ENCODE peak calls at places on chromosome 19, in ten cellular contexts. Y, O, R, P, I, N, T, E, S and A are unnamed samples.

GRCh38 chr19:31402931-31403330 is 53.7 kb upstream of the TSHZ3 start:
- DNase-seq in E (no peak), O (no peak), I (no peak), P (no peak), T (no peak), R (no peak), N (no peak), Y (no peak), S (no peak), A (no peak)

GRCh38 chr19:52961981-52962380 is 700 bp downstream of the ZNF816 start:
- DNase-seq in Y (no peak), T (no peak), I (peak), N (no peak), P (no peak), S (no peak), O (no peak), R (no peak), E (no peak), A (no peak)

GRCh38 chr19:33376423-33376822 is 2.9 kb downstream of the CEBPG start:
- DNase-seq in O (no peak), E (no peak), Y (peak), N (peak), T (peak), R (peak), I (no peak), P (no peak), S (peak), A (peak)

GRCh38 chr19:1970003-1970805 is 29.2 kb downstream of the CSNK1G2 start:
- DNase-seq in S (no peak), P (no peak), E (no peak), O (no peak), I (peak), T (no peak), R (no peak), Y (no peak), N (no peak), A (no peak)

GRCh38 chr19:10603873-10604459 is 16.9 kb upstream of the AP1M2 start:
- DNase-seq in E (peak), S (no peak), N (peak), T (peak), O (no peak), I (peak), R (no peak), Y (no peak), P (no peak), A (no peak)

GRCh38 chr19:1671716-1672037 is 19.3 kb upstream of the TCF3 start:
- DNase-seq in R (no peak), E (peak), T (no peak), O (no peak), S (no peak), P (no peak), I (peak), N (no peak), Y (no peak), A (no peak)

GRCh38 chr19:36528921-36529518 is 949 bp upstream of the ZNF260 start:
- DNase-seq in S (peak), N (no peak), R (no peak), O (no peak), Y (no peak), T (no peak), I (peak), P (peak), E (peak), A (no peak)

GRCh38 chr19:35274323-35274722 is 5.6 kb downstream of the USF2 start:
- DNase-seq in Y (no peak), O (no peak), P (no peak), T (no peak), S (no peak), I (no peak), N (no peak), E (no peak), R (no peak), A (no peak)

GRCh38 chr19:3094638-3095374 is 644 bp downstream of the GNA11 start:
- DNase-seq in P (no peak), O (no peak), R (no peak), E (no peak), I (peak), N (peak), S (peak), T (peak), Y (peak), A (no peak)

GRCh38 chr19:41939861-41940442 is 11.7 kb upstream of the ERFL start:
- DNase-seq in T (no peak), O (no peak), R (peak), P (peak), Y (no peak), I (no peak), E (peak), S (peak), N (no peak), A (no peak)

GRCh38 chr19:48473161-48473966 is 4.2 kb downstream of the CYTH2 start:
- DNase-seq in P (no peak), O (no peak), I (no peak), N (no peak), S (no peak), R (no peak), E (no peak), T (no peak), Y (no peak), A (no peak)

GRCh38 chr19:10961073-10961762 is 388 bp downstream of the SMARCA4 start:
- DNase-seq in O (no peak), P (peak), R (peak), T (peak), Y (peak), I (peak), E (no peak), S (no peak), N (peak), A (no peak)

GRCh38 chr19:8811315-8812172 is 20.6 kb downstream of the ZNF558 start:
- DNase-seq in P (no peak), Y (no peak), S (no peak), I (peak), T (peak), E (no peak), N (peak), R (no peak), O (no peak), A (no peak)

GRCh38 chr19:51607920-51608562 is 22.2 kb downstream of the SIGLEC5 start:
- DNase-seq in R (peak), N (peak), O (peak), P (peak), I (peak), E (peak), Y (peak), T (peak), S (peak), A (peak)

GRCh38 chr19:11096210-11096841 is 7.1 kb downstream of the LDLR start:
- DNase-seq in T (peak), O (no peak), I (peak), Y (no peak), N (peak), S (no peak), P (peak), E (peak), R (no peak), A (peak)

GRCh38 chr19:49336482-49337266 is 1.5 kb downstream of the CD37 start:
- DNase-seq in Y (no peak), P (no peak), E (no peak), O (no peak), R (no peak), S (no peak), T (no peak), I (no peak), N (no peak), A (no peak)

GRCh38 chr19:35076657-35077056 is 35.1 kb downstream of the HPN start:
- DNase-seq in O (no peak), E (no peak), P (no peak), I (no peak), Y (no peak), S (no peak), N (no peak), T (no peak), R (no peak), A (no peak)

DNA sequence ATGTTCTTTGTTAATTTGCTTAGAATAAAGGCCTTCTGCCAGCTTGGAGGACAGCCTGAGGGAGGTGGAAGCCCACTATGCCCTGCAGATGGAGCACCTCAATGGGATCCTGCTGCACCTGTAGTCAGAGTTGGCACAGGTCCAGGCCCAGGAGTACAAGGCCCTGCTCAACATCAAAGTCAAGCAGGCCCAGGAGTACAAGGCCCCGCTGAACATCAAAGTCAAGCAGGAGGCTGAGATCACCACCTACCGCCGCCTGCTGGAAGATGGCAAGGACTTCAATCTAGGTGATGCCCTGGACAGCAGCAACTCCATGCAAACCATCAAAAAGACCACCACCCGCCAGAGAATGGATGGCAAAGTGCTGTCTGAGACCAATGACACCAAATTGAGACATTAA is 41.7 kb downstream of the ZNF85 start:
- DNase-seq in E (no peak), S (no peak), N (no peak), R (no peak), P (no peak), T (no peak), O (no peak), Y (no peak), I (no peak), A (no peak)
- TF ChIP-seq CTCF in E (no peak), S (no peak), N (no peak), R (no peak), P (no peak), T (no peak), O (no peak), Y (no peak), I (no peak), A (no peak)

DNA sequence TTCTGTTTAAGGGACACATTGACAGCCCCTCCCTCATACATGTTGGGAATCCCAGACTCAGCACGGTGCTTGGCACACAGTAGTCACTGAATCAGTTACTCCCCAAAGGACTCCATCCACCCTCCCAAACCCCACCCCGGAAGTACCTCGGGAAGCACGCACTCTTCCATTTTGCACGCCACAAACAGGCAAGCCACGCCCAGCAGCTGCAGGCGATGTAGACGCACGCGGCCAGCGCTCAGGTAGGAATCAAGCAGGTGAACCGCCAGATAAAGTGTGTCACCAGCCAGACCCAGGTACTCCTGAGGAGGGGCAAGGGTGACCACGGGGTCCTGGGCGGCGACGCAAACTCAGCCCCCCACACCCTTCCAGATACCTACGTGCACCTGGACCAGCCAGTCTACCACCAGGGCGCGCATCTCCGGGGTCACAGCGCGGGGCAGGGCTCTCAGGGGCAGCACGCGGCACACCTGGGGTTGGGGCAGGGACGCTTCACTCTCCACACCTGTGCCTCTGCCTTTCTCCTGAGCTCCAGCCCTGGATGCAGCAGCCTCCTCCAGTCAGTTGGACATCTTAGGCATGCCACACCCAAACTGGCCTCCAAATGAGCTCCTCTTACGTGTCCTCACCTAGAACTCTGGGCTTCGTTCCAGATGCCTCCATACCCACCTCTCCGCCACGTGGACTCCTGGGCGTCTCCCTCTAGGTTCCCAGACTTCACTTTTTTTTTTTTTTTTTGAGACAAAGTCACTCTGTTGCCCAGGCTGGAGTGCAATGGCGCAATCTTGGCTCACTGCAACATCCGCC is 1.9 kb downstream of the CCNP start:
- DNase-seq in E (no peak), Y (peak), I (no peak), T (no peak), R (no peak), S (no peak), P (no peak), N (no peak), O (no peak), A (no peak)
- TF ChIP-seq CTCF in E (no peak), Y (no peak), I (no peak), T (no peak), R (no peak), S (no peak), P (no peak), N (no peak), O (no peak), A (no peak)

DNA sequence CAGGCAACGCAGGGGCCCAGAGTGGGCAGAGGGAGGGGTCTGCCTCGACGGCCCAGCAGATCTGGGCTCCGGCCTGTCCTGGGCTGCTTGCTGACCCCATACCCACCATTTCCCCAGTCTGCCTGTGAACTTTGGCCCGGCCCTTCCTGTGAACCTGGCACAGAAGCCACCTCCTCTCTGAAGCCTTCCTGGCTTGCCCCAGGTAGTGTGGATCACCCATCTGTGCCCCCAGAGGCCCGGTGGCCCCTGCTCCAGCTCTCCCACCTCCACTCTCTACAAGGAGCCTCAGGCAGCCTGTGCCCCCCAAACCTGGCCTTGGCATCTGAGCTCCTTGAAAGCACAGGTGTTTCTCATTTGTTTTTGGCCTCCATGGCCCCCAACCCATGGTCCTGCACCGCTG is 15.7 kb downstream of the PLEKHF1 start:
- DNase-seq in E (no peak), I (no peak), T (no peak), Y (no peak), S (no peak), N (no peak), O (no peak), P (no peak), R (no peak), A (no peak)
- TF ChIP-seq CTCF in E (no peak), I (no peak), T (no peak), Y (no peak), S (no peak), N (no peak), O (no peak), P (no peak), R (no peak), A (no peak)

GRCh38 chr19:38718747-38719543 is 25.3 kb downstream of the CAPN12 start:
- DNase-seq in I (no peak), S (no peak), E (no peak), T (peak), O (no peak), P (no peak), R (no peak), Y (peak), N (peak), A (no peak)
- TF ChIP-seq CTCF in I (no peak), S (peak), E (no peak), T (peak), O (peak), P (no peak), R (peak), Y (peak), N (peak), A (peak)

DNA sequence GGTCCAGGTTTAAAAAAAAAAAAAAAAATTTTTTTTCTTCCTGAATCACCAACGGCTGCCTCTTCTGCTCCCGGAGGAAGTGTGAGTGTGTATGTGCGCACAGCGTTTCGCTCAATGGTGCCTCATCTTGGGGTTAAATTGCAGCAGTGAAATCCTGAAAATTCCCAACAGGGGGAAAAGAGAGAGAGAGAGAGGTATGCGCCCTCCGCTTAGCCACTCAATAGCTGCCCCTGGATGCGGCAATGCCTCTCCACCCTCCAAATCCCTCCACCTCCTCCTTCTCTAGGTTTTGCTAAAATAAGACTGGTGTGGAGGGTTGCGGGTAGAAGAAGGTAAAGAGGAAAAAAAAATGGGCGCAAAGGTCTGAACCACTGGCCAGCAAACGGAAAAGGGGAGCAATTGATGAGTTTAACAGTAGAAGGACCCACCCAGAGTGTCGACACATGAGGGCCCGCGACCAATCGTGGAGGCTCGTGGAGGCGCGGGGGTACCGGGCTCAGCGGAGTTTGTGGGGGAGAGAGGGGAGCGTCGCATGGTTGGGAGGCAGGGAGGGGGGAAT is 853 bp upstream of the CACNA1A start:
- DNase-seq in N (peak), Y (no peak), R (no peak), O (no peak), P (no peak), T (no peak), I (no peak), E (no peak), S (no peak), A (no peak)
- TF ChIP-seq CTCF in N (no peak), Y (no peak), R (no peak), O (no peak), P (no peak), T (no peak), I (no peak), E (no peak), S (no peak), A (no peak)